ENCODE peak calls at places on chromosomes 4 and X, in five cellular contexts. Q is NB4, T is fibroblast of lung, V is osteocyte, W is fibroblast of the aortic adventitia. S is an unnamed sample.

GRCh38 chr4:6239968-6240367 is 29.7 kb upstream of the WFS1 start:
- DNase-seq in Q (no peak), T (no peak), V (no peak), W (no peak), S (no peak)

GRCh38 chr4:112840061-112840460 is 203.1 kb downstream of the LARP7 start:
- DNase-seq in Q (no peak), T (peak), V (no peak), W (peak), S (no peak)

GRCh38 chrX:47361538-47362511 is 8.6 kb upstream of the ZNF157 start:
- DNase-seq in Q (peak), T (peak), V (peak), W (peak), S (peak)

GRCh38 chr4:123856689-123857545 is 460.3 kb downstream of the SPRY1 start:
- DNase-seq in Q (peak), T (peak), V (no peak), W (peak), S (no peak)

GRCh38 chr4:11632488-11632887 is 203.8 kb upstream of the HS3ST1 start:
- DNase-seq in Q (no peak), T (no peak), V (no peak), W (peak), S (no peak)

GRCh38 chrX:103453655-103454054 is 65.6 kb downstream of the RAB40A start:
- DNase-seq in Q (no peak), T (peak), V (no peak), W (peak), S (no peak)

GRCh38 chr4:78565971-78566372 is 14.4 kb downstream of the ANXA3 start:
- DNase-seq in Q (no peak), T (peak), V (no peak), W (peak), S (no peak)

GRCh38 chr4:55512922-55513571 is 33.7 kb downstream of the CLOCK start:
- DNase-seq in Q (no peak), T (no peak), V (no peak), W (no peak), S (no peak)

GRCh38 chrX:154313147-154313546 is 17.6 kb downstream of the TKTL1 start:
- DNase-seq in Q (no peak), T (no peak), V (no peak), W (no peak), S (peak)

GRCh38 chrX:130531066-130531465 is 129.3 kb downstream of the RBMX2 start:
- DNase-seq in Q (no peak), T (no peak), V (no peak), W (no peak), S (no peak)

GRCh38 chr4:26023191-26023972 is 109.4 kb downstream of the SMIM20 start:
- DNase-seq in Q (no peak), T (peak), V (no peak), W (peak), S (no peak)

GRCh38 chr4:175530655-175531054 is 281.4 kb downstream of the GPM6A start:
- DNase-seq in Q (no peak), T (no peak), V (no peak), W (peak), S (no peak)

DNA sequence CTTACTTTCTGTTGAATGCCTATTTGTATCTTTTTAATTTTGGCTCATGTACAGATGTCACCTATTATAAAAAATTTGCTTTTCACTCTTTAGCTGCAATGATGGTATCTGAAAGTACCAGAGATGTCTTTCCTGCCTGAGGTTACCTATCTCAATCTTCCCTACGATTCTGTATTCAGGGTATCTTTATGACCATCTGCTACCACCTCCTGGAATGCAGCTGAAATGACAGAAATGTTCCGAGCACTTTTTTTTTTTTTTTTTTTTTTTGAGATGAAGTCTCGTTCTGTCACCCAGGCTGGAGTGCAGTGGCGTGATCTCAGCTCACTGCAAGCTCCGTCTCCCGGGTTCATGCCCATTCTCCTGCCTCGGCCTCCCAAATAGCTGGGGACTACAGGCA is 136.4 kb downstream of the REPS2 start:
- DNase-seq in Q (peak), T (peak), V (no peak), W (peak), S (no peak)
- TF ChIP-seq CTCF in Q (peak), T (no peak), V (peak), W (no peak), S (no peak)

GRCh38 chrX:40244980-40245379 is 147.2 kb upstream of the BCOR start:
- DNase-seq in Q (no peak), T (peak), V (no peak), W (peak), S (no peak)
- TF ChIP-seq CTCF in Q (no peak), T (no peak), V (peak), W (peak), S (no peak)

DNA sequence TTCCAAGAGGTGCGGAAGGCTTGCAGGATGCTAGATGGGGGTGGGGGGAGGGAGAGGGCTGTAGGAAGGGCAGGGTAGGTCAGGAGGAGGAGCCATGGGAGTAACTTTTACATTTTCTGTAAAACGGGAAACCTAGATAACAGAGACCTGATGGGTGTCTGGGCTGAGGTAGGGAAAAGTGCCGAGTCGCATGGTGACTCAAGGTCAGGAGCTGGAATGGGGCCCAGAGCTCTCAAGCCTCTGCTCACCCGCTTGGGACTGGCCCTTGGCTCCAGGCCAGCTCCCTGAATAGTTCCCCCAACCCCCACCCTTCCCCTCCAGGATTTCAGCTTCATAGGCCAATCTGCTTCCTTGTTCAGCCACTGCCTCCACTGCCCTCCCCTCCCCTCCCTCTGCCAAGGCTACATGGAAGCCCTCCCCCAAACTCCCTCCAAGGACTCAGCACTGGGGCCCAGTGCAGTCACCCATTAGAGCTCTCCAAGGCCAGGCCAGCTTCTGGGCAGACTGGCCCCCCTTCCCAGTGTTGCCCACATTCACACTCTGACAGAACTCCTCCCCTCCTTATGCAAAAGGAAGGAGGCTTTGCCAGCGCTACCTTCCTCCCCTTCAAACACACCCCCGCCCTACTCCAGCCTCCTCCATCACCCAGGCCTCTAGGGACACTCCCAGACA is 43.6 kb downstream of the TSC22D3 start:
- DNase-seq in Q (peak), T (peak), V (peak), W (peak), S (no peak)
- TF ChIP-seq CTCF in Q (no peak), T (no peak), V (no peak), W (no peak), S (no peak)

GRCh38 chrX:131818297-131818936 is 204.7 kb upstream of the STK26 start:
- DNase-seq in Q (no peak), T (no peak), V (no peak), W (no peak), S (no peak)

GRCh38 chrX:131821945-131822622 is 201.0 kb upstream of the STK26 start:
- DNase-seq in Q (no peak), T (peak), V (no peak), W (peak), S (no peak)

GRCh38 chrX:131812847-131813825 is 210.0 kb upstream of the STK26 start:
- DNase-seq in Q (no peak), T (peak), V (no peak), W (peak), S (peak)

DNA sequence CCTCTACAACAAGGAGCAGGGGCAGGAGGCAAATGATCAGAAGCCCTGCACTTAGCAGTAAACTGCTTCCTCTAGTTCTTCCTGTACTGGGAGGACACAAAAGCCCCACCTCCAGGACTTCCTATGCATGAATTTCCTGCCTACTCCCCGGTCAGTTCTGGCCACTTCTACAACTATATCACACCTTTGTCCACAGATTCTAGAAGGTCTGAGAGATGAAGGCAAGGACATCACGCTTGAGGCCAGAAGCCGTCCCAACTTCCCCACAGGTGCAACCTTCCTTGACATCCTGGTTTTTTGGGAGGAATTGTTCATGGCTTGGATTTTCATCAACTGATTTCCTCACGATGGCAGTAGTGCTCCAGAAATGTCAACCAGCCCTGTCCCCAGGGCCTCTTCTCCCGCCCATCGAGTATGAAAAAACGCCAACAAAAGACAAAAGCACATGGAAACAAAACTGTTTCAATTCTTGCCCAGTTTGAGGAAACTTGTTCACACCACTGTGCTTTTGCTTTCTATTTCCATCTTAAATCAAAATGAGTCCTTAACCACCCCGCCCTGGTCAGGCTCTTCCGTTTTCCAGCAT is 206.5 kb upstream of the STK26 start:
- DNase-seq in Q (no peak), T (peak), V (no peak), W (peak), S (peak)
- TF ChIP-seq CTCF in Q (no peak), T (no peak), V (no peak), W (peak), S (no peak)

GRCh38 chrX:69133561-69134542 is 31.4 kb downstream of the PJA1 start:
- DNase-seq in Q (peak), T (peak), V (no peak), W (peak), S (no peak)
- TF ChIP-seq CTCF in Q (peak), T (peak), V (peak), W (peak), S (no peak)

S was measured in GM20000.